ENCODE peak calls at places on chromosomes 2 and 18, in five cellular contexts. J is K562, I is HepG2, K is H1, Q is GM12878. U is an unnamed sample. For H4K20me1, the result is how much of the 10 kb centered on the place peaks cover.

GRCh38 chr2:239970004-239970623 is 55.0 kb downstream of the NDUFA10 start:
- DNase-seq in J (no peak), K (no peak), Q (no peak), I (no peak), U (no peak)

GRCh38 chr18:9403795-9404564 is 69.4 kb downstream of the TWSG1 start:
- DNase-seq in Q (no peak), I (peak), K (peak), J (no peak), U (peak)

GRCh38 chr2:235206399-235206798 is 254.6 kb downstream of the SH3BP4 start:
- DNase-seq in K (peak), I (no peak), J (no peak), Q (no peak), U (no peak)

GRCh38 chr2:117071556-117072102 is 742.9 kb upstream of the DDX18 start:
- DNase-seq in K (no peak), I (no peak), J (no peak), Q (no peak), U (no peak)

GRCh38 chr2:146238254-146238961 is 1606.4 kb upstream of the ACVR2A start:
- DNase-seq in I (no peak), Q (no peak), J (no peak), K (no peak), U (no peak)

GRCh38 chr2:65044097-65044735 is 12.0 kb upstream of the CEP68 start:
- DNase-seq in I (no peak), K (no peak), J (no peak), Q (no peak), U (no peak)

GRCh38 chr2:143205106-143205764 is 76.0 kb downstream of the ARHGAP15 start:
- DNase-seq in I (peak), K (no peak), J (no peak), Q (no peak), U (peak)

GRCh38 chr2:191866675-191867506 is 20.0 kb upstream of the CAVIN2 start:
- DNase-seq in Q (no peak), K (no peak), J (peak), I (peak), U (no peak)

GRCh38 chr2:177275671-177276070 is 11.1 kb upstream of the NFE2L2 start:
- DNase-seq in I (no peak), J (no peak), K (no peak), Q (no peak), U (no peak)

GRCh38 chr2:195545811-195546210 is 111.2 kb upstream of the SLC39A10 start:
- DNase-seq in J (no peak), K (no peak), Q (no peak), I (no peak), U (no peak)

GRCh38 chr2:199455533-199456382 is 2.0 kb downstream of the SATB2 start:
- DNase-seq in K (peak), J (peak), Q (no peak), I (peak), U (peak)

GRCh38 chr2:28713582-28714292 is 37.9 kb upstream of the PPP1CB start:
- DNase-seq in J (no peak), K (no peak), I (no peak), Q (no peak), U (no peak)

GRCh38 chr2:211417544-211417943 is 861.1 kb downstream of the CPS1 start:
- DNase-seq in J (no peak), Q (no peak), K (no peak), I (no peak), U (no peak)

DNA sequence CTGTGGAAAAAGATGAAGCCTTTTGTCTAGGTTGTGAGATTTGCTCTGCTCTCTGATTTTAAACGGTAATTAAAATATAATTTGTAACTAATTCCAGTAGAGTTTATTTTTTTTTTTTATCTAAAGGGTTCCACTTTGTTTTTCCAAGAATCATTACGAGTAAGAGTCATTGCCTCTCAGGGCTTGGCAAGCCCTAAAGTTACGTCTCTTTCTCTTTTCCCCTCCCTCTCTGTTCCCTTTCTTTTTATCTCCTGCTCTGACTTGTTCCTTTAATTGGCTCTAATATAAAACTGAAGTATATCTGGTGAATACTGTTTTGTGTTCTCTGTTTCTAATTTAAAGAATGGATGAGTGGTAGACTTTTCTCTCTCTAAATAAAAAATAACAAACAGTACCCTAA is 75.8 kb downstream of the CALCRL start:
- DNase-seq in J (no peak), Q (no peak), K (no peak), I (no peak), U (no peak)
- TF ChIP-seq CREB1 in J (no peak), Q (no peak), K (no peak), I (no peak), U (no peak)

GRCh38 chr18:48562075-48562474 is 23.2 kb downstream of the CTIF start:
- DNase-seq in Q (no peak), I (no peak), J (no peak), K (no peak), U (no peak)
- H4K20me1 ChIP-seq in Q (under half), I (under half), J (under half), K (under half), U (under half)

GRCh38 chr18:13165636-13166423 is 52.7 kb upstream of the LDLRAD4 start:
- DNase-seq in Q (no peak), J (no peak), I (no peak), K (no peak), U (peak)
- TF ChIP-seq CREB1 in Q (no peak), J (no peak), I (no peak), K (no peak), U (no peak)

DNA sequence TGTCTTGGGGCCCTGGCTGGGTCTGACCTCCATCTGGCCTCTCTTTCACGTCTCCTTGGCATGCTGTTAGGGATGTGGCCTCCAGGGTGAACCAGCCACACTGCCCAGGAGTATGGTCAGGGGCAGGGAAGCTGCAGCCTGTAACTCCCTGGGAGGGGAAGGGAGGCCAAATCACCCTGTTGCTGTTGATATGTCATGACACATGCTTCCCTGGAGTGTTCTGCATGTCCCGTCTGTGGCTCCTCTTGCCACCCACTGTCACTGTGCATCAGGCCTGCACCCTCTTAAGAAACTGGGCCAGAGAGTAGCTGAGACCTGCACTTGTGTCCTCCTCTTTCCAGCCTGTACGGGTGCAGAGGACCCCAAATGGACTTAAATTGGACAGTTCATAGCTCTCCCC is 221.3 kb downstream of the FHOD3 start:
- DNase-seq in I (no peak), Q (no peak), K (no peak), J (no peak), U (no peak)
- H4K20me1 ChIP-seq in I (under half), Q (under half), K (under half), J (under half), U (under half)

DNA sequence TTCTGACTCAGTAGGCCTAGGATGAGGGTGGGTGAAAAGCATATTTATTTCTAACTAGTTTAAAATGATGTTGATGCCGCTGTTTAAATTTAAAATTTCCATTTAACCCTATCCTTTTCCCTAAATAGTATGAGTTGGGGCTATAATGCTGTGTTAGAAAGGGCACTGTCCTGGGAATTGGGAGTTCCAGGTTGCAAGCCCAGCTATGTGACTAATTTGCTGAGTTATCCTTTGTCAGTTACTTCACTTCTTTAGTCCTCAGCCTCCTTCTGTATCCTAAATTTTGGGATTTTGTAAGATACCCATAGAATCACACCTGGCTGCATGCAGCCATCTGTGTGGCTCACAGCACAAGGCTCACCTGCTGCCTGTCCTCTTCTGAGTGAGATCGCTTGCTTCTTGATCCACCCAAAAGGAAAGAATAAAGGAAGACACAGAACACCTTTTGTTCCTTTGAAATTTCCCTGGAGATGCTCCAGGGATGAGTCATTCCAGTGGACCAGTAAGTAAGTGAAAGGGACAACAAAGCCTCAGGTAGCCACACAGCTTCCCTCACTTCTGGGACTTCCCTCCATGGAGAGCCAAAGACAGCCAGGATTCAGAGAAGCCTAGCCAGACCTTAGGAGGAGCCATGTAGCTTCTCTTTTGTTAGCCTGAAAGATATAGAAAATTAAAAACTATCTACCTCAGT is 97.2 kb downstream of the DTNA start:
- DNase-seq in I (peak), Q (no peak), K (no peak), J (no peak), U (peak)
- TF ChIP-seq CREB1 in I (no peak), Q (no peak), K (no peak), J (no peak), U (no peak)

U was measured in GM23338.